ENCODE peak calls at places on chromosomes 2 and 18, in four cellular contexts. C, U, J and B are unnamed samples. For H3K4me1 and H3K27me3, the result is how much of the 10 kb centered on the place peaks cover.

GRCh38 chr2:235551965-235552364 is 58.1 kb downstream of the AGAP1 start:
- DNase-seq in J (peak), C (no peak), U (peak), B (peak)

GRCh38 chr2:42100696-42101585 is 53.1 kb downstream of the PKDCC start:
- DNase-seq in C (peak), J (no peak), U (peak), B (peak)

GRCh38 chr18:46028536-46028891 is 43.5 kb downstream of the PSTPIP2 start:
- DNase-seq in C (no peak), U (no peak), J (no peak), B (no peak)

GRCh38 chr18:44782617-44783016 is 101.9 kb downstream of the SETBP1 start:
- DNase-seq in J (no peak), U (no peak), C (no peak), B (no peak)

GRCh38 chr2:145283131-145283530 is 763.2 kb upstream of the ZEB2 start:
- DNase-seq in C (no peak), J (no peak), U (no peak), B (no peak)

GRCh38 chr18:63377275-63377980 is 10.4 kb upstream of the KDSR start:
- DNase-seq in U (no peak), J (no peak), C (no peak), B (no peak)

GRCh38 chr2:101467306-101467705 is 7.6 kb downstream of the RFX8 start:
- DNase-seq in J (no peak), U (no peak), C (no peak), B (no peak)

GRCh38 chr2:127197475-127198385 is 22.4 kb downstream of the CYP27C1 start:
- DNase-seq in J (peak), U (peak), C (no peak), B (peak)

GRCh38 chr2:71939588-71940535 is 207.8 kb downstream of the CYP26B1 start:
- DNase-seq in C (no peak), U (no peak), J (peak), B (no peak)

GRCh38 chr18:55982992-55983391 is 395.0 kb upstream of the TCF4 start:
- DNase-seq in C (no peak), U (no peak), J (no peak), B (no peak)

GRCh38 chr2:72921088-72921851 is 4.0 kb downstream of the EMX1 start:
- DNase-seq in J (no peak), C (peak), U (no peak), B (peak)

GRCh38 chr2:85394256-85394655 is 15.9 kb downstream of the CAPG start:
- DNase-seq in C (peak), U (peak), J (no peak), B (no peak)

GRCh38 chr2:3112131-3112530 is 265.5 kb downstream of the EIPR1 start:
- DNase-seq in U (no peak), J (no peak), C (peak), B (no peak)

GRCh38 chr18:22731398-22731797 is 201.7 kb upstream of the RBBP8 start:
- DNase-seq in J (no peak), U (no peak), C (no peak), B (no peak)

GRCh38 chr2:80311304-80311703 is 6.8 kb upstream of the LRRTM1 start:
- DNase-seq in J (no peak), U (no peak), C (no peak), B (no peak)

GRCh38 chr2:212392048-212392447 is 146.6 kb downstream of the ERBB4 start:
- DNase-seq in U (no peak), J (no peak), C (no peak), B (no peak)

GRCh38 chr2:44793322-44793870 is 148.1 kb upstream of the SIX3 start:
- DNase-seq in C (no peak), J (no peak), U (no peak), B (no peak)

GRCh38 chr2:175631247-175631628 is 370.8 kb downstream of the LNPK start:
- DNase-seq in J (no peak), C (no peak), U (no peak), B (no peak)

GRCh38 chr2:167196461-167197252 is 308.4 kb downstream of the XIRP2 start:
- DNase-seq in C (no peak), J (no peak), U (peak), B (no peak)

GRCh38 chr2:160651416-160652200 is 158.0 kb upstream of the RBMS1 start:
- DNase-seq in C (no peak), J (no peak), U (no peak), B (no peak)

GRCh38 chr2:192243488-192243887 is 48.8 kb upstream of the TMEFF2 start:
- DNase-seq in C (no peak), U (no peak), J (no peak), B (no peak)

GRCh38 chr2:17309741-17310339 is 208.4 kb downstream of the RAD51AP2 start:
- DNase-seq in U (peak), J (peak), C (no peak), B (peak)

GRCh38 chr2:239554761-239555565 is 154.1 kb upstream of the HDAC4 start:
- DNase-seq in C (peak), U (no peak), J (no peak), B (no peak)

GRCh38 chr2:133609664-133610063 is 41.4 kb upstream of the NCKAP5 start:
- DNase-seq in U (no peak), J (no peak), C (no peak), B (no peak)

GRCh38 chr2:226551522-226552250 is 247.9 kb downstream of the IRS1 start:
- DNase-seq in J (no peak), C (no peak), U (no peak), B (no peak)
- H3K4me1 ChIP-seq in J (under half), C (under half), U (under half), B (under half)

DNA sequence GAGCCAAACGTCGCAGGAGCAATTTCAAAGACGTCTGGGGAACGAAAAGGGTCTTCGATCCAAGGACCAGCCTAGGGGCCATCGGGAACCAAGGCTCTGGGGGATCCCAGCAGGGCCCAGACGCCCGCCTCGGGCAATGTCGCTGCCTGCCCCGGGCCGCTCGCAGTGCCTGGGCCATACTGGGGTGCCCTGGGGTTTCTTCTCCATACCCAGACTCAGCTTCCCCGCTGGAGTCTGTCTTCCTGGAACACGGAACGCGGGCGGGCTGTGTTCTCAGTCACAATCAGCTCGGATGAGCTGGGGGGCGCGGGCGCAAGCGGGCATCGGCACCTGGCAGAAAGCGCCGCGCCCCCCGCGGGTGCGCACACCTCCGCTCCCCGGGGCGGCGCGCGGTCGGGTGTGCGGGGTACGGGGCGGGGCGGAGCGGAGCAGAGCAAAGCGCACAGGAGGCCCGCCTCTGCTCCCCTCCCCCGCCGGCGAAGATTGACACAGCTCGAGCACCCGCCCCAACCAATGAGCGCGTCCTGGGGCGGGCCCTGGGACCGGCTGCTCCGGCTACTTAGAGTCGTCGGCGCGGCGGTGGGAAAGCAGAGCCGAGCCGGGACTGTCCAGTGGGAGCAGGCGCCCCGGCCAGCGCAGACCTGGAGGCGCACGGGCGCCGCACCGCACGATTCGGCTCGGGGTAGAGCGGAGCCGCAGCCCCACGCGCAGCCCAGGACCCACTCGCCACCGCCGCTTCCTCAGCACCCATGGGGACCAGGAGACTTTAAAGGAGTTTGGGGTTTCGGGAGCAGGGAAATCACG is at the start of gene LRATD1:
- DNase-seq in J (peak), C (peak), U (peak), B (peak)
- H3K27me3 ChIP-seq in J (under half), C (under half), U (under half), B (under half)

DNA sequence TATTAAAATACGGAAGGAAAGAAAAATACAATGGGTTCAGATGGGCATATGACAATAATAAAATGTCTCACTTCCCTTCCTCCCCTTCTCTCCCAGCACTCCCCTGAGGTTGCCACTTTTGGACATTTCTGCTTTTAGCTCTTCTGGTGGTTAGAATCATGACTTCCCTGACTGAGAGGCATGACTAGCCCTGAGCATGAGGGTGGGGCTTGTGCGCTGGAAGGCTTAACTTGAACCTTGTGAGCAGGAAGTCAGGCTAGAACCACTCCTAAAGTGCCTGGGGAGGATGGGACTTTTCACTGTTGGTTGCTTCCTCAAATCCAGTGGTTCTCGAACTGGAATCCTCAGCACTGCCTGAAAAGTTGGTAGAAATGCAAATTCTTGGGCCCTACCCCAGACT is 19.7 kb upstream of the ARHGAP25 start:
- DNase-seq in C (peak), U (peak), J (no peak), B (no peak)
- TF ChIP-seq POLR2A in C (no peak), U (no peak), J (no peak), B (no peak)

GRCh38 chr2:97901862-97902261 is 93.9 kb downstream of the TMEM131 start:
- DNase-seq in J (no peak), U (no peak), C (no peak), B (no peak)
- H3K4me1 ChIP-seq in J (under half), U (under half), C (under half), B (under half)

GRCh38 chr2:205914736-205915510 is 171.1 kb downstream of the INO80D start:
- DNase-seq in J (no peak), C (no peak), U (no peak), B (no peak)

GRCh38 chr2:205913668-205914067 is 172.3 kb downstream of the INO80D start:
- DNase-seq in J (no peak), C (no peak), U (no peak), B (no peak)

GRCh38 chr2:205911306-205911705 is 174.7 kb downstream of the INO80D start:
- DNase-seq in C (no peak), J (no peak), U (no peak), B (no peak)

GRCh38 chr2:205909194-205909572 is 176.8 kb downstream of the INO80D start:
- DNase-seq in J (peak), C (no peak), U (no peak), B (no peak)

GRCh38 chr2:205914198-205914597 is 171.8 kb downstream of the INO80D start:
- DNase-seq in C (no peak), J (no peak), U (no peak), B (no peak)
- H3K27me3 ChIP-seq in C (under half), J (under half), U (under half), B (under half)

GRCh38 chr2:241677392-241677791 is 9.2 kb downstream of the DTYMK start:
- DNase-seq in U (no peak), C (no peak), J (no peak), B (no peak)
- TF ChIP-seq POLR2A in U (no peak), C (no peak), J (no peak), B (no peak)

DNA sequence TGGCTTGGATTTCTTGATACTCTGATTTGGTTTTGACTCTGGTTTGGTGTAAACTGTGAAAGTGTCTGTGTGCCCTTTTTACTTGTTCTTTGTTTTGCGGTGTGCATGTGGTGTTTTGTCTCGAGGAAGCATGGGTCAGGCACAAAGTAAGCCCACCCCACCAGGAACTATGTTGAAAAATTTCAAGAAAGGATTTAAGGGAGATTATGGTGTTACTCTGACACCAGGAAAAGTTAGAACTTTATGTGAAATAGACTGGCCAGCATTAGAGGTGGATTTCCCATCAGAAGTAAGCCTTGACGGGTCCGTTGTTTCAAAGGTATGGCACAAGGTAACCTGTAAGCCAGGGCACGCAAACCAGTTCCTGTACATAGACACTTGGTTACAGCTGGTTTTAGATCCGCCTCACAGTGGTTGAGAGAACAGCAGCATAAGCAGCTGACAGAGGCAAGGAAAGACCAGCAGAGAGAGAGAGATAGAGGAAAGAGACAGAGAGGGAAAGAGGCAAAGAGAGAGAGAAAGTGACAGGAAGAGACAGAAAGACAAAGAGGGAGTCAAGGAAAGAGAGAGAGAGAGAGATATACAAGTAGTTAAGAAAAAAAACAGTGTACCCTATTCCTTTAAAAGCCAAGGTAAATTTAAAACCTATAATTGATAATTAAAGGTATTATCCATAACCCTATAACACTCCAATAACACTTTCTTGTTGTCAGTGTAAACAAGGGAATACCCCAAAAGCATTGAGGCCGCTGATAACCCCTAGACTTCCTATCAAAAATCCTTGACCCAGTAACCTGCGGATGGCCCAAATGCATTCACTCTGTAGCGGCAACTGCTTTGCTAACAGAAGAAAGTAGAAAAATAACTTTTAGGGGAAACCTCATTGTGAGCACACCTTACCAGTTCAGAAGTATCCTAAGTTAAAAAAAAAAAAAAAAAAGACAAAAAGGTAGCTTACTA is 42.6 kb downstream of the TFPI start:
- DNase-seq in J (no peak), C (no peak), U (no peak), B (no peak)
- H3K4me1 ChIP-seq in J (under half), C (under half), U (under half), B (under half)

GRCh38 chr2:27306657-27307544 is 1.3 kb downstream of the UCN start:
- DNase-seq in J (no peak), U (no peak), C (no peak), B (no peak)
- H3K27me3 ChIP-seq in J (under half), U (under half), C (half or more), B (under half)

GRCh38 chr2:121185571-121186074 is 99.4 kb downstream of the TFCP2L1 start:
- DNase-seq in J (peak), C (no peak), U (no peak), B (no peak)

GRCh38 chr2:121184248-121184862 is 100.6 kb downstream of the TFCP2L1 start:
- DNase-seq in C (peak), U (no peak), J (no peak), B (no peak)

GRCh38 chr2:121187351-121187921 is 97.6 kb downstream of the TFCP2L1 start:
- DNase-seq in C (peak), J (no peak), U (no peak), B (no peak)

GRCh38 chr2:121186261-121186660 is 98.7 kb downstream of the TFCP2L1 start:
- DNase-seq in J (no peak), C (peak), U (no peak), B (no peak)

DNA sequence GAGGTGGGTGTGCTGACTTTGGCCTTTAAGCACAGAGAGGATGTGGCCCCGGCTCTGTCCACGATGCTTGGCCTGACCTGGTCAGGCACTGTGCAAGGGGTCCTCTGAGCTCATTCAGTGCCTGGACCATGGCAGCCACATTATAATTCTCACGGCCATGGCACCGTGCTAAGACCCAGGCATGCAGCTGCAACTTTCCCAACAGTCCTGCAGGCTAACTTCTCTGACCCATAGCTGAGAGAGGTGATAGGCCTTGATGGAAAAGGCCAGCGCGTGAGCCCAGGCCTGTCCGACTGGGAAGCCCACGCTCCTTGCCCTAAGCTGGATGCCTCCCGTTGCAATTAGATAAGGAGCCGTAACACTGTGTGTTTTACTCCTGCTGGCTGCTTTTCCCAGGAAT is 99.9 kb downstream of the TFCP2L1 start:
- DNase-seq in U (no peak), C (no peak), J (no peak), B (no peak)
- TF ChIP-seq POLR2A in U (no peak), C (no peak), J (no peak), B (no peak)